ENCODE peak calls at places on chromosomes 6 and 20, in seven cellular contexts. D, B, R, I, A, Q and N are unnamed samples.

GRCh38 chr6:92945799-92946198 is 473.6 kb downstream of the EPHA7 start:
- DNase-seq in I (no peak), A (no peak), B (no peak), Q (peak), D (peak), R (no peak), N (no peak)

GRCh38 chr6:30730611-30731435 is 10.7 kb downstream of the TUBB start:
- DNase-seq in B (peak), A (peak), I (peak), R (no peak), D (peak), Q (peak), N (peak)

GRCh38 chr6:34238507-34239239 is 2.0 kb downstream of the HMGA1 start:
- DNase-seq in A (peak), B (no peak), Q (no peak), I (no peak), R (no peak), D (no peak), N (no peak)

GRCh38 chr6:132728616-132729015 is 14.8 kb upstream of the VNN1 start:
- DNase-seq in I (no peak), R (no peak), A (no peak), B (no peak), Q (no peak), D (no peak), N (no peak)

GRCh38 chr20:36582821-36583220 is 9.4 kb downstream of the TGIF2 start:
- DNase-seq in Q (no peak), D (no peak), A (no peak), B (no peak), I (no peak), R (no peak), N (no peak)

GRCh38 chr6:82237013-82237412 is 10.5 kb downstream of the IBTK start:
- DNase-seq in R (no peak), D (peak), B (no peak), A (no peak), Q (peak), I (peak), N (no peak)

GRCh38 chr6:157561037-157561790 is 180.2 kb downstream of the ZDHHC14 start:
- DNase-seq in Q (no peak), A (no peak), R (no peak), B (no peak), I (no peak), D (no peak), N (no peak)

GRCh38 chr20:3080939-3081388 is 3.6 kb downstream of the AVP start:
- DNase-seq in D (peak), Q (peak), A (no peak), R (no peak), B (peak), I (no peak), N (no peak)

GRCh38 chr20:8721098-8721497 is 347.8 kb upstream of the PLCB4 start:
- DNase-seq in D (peak), I (peak), A (peak), Q (peak), R (peak), B (peak), N (peak)

GRCh38 chr6:153215242-153215641 is 84.2 kb upstream of the RGS17 start:
- DNase-seq in I (no peak), D (no peak), B (no peak), Q (no peak), A (no peak), R (no peak), N (no peak)

GRCh38 chr20:57400262-57400701 is 9.1 kb downstream of the RBM38 start:
- DNase-seq in I (no peak), Q (no peak), B (no peak), D (no peak), R (no peak), A (no peak), N (no peak)

GRCh38 chr6:113178349-113178748 is 678.8 kb upstream of the MARCKS start:
- DNase-seq in D (peak), I (no peak), Q (peak), A (no peak), R (no peak), B (no peak), N (no peak)

GRCh38 chr6:52362443-52363221 is 681 bp downstream of the PAQR8 start:
- DNase-seq in I (peak), Q (peak), B (peak), R (peak), A (peak), D (no peak), N (no peak)

GRCh38 chr6:25990172-25990873 is 27.7 kb downstream of the TRIM38 start:
- DNase-seq in D (no peak), A (no peak), I (no peak), Q (no peak), R (no peak), B (no peak), N (no peak)

GRCh38 chr6:41702771-41703494 is 32.5 kb downstream of the TFEB start:
- DNase-seq in R (no peak), Q (no peak), B (no peak), I (no peak), D (no peak), A (no peak), N (no peak)

GRCh38 chr6:81819767-81820166 is 67.3 kb upstream of the TENT5A start:
- DNase-seq in Q (no peak), A (no peak), I (no peak), B (no peak), R (no peak), D (no peak), N (no peak)

GRCh38 chr20:63577317-63577894 is 3.4 kb upstream of the HELZ2 start:
- DNase-seq in B (no peak), Q (no peak), A (no peak), R (no peak), D (no peak), I (no peak), N (peak)

GRCh38 chr6:150764638-150765456 is 100.7 kb upstream of the MTHFD1L start:
- DNase-seq in I (no peak), R (no peak), D (no peak), B (no peak), Q (no peak), A (no peak), N (no peak)

GRCh38 chr6:140446241-140446640 is 1071.8 kb upstream of the CITED2 start:
- DNase-seq in R (no peak), I (no peak), Q (peak), B (no peak), A (no peak), D (no peak), N (no peak)

GRCh38 chr6:126051739-126052138 is 65.4 kb downstream of the TRMT11 start:
- DNase-seq in A (no peak), I (no peak), Q (no peak), B (no peak), R (no peak), D (no peak), N (no peak)

GRCh38 chr6:166910601-166911000 is 45.7 kb downstream of the RNASET2 start:
- DNase-seq in B (no peak), R (no peak), A (no peak), Q (no peak), D (peak), I (no peak), N (no peak)

GRCh38 chr6:132132420-132132819 is 181.2 kb upstream of the CCN2 start:
- DNase-seq in I (no peak), B (no peak), A (no peak), R (no peak), D (peak), Q (peak), N (no peak)

GRCh38 chr6:13307508-13307995 is 20.8 kb downstream of the TBC1D7 start:
- DNase-seq in R (no peak), Q (peak), I (no peak), D (peak), B (peak), A (no peak), N (no peak)

GRCh38 chr20:1382670-1383069 is 10.2 kb downstream of the FKBP1A start:
- DNase-seq in D (no peak), I (no peak), Q (peak), A (no peak), R (no peak), B (peak), N (no peak)
- H3K27ac ChIP-seq in D (peak), I (no peak), Q (peak), A (peak), R (no peak), B (no peak), N (peak)

GRCh38 chr6:7150381-7151064 is 42.8 kb downstream of the RREB1 start:
- DNase-seq in A (no peak), I (no peak), D (no peak), B (no peak), R (no peak), Q (no peak), N (no peak)

GRCh38 chr6:7146079-7146828 is 38.5 kb downstream of the RREB1 start:
- DNase-seq in Q (peak), D (peak), R (peak), B (no peak), A (peak), I (peak), N (peak)

GRCh38 chr6:7145269-7146078 is 37.7 kb downstream of the RREB1 start:
- DNase-seq in Q (no peak), B (no peak), A (peak), I (no peak), R (no peak), D (no peak), N (peak)

GRCh38 chr6:7147051-7147671 is 39.4 kb downstream of the RREB1 start:
- DNase-seq in B (no peak), R (no peak), A (no peak), Q (no peak), I (no peak), D (peak), N (no peak)

GRCh38 chr6:7148100-7148822 is 40.5 kb downstream of the RREB1 start:
- DNase-seq in A (no peak), D (peak), I (no peak), Q (no peak), B (no peak), R (no peak), N (no peak)
- H3K27ac ChIP-seq in A (peak), D (peak), I (no peak), Q (no peak), B (no peak), R (no peak), N (peak)

GRCh38 chr6:136282906-136283305 is 6.7 kb downstream of the BCLAF1 start:
- DNase-seq in A (no peak), D (no peak), B (no peak), I (no peak), R (no peak), Q (no peak), N (no peak)
- H3K27ac ChIP-seq in A (no peak), D (no peak), B (no peak), I (no peak), R (no peak), Q (no peak), N (no peak)

DNA sequence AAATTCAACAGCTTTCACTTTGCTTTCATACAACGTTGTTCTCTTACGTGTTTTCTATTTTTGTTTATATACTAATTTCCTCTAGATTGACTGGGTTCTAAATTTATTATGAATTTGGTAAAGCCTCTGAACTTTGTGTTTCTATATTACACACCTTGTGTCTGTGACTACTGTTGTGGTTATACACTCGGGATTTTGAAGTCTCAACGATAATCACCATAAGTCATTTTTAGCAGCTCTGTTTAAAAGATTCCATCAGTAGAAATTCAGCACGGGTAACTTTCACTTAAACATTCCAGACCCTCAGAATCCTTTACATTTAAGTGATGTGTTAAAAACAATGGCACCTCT is 31.8 kb upstream of the HBS1L start:
- DNase-seq in R (no peak), B (no peak), A (no peak), I (no peak), D (no peak), Q (no peak), N (no peak)
- H3K27ac ChIP-seq in R (no peak), B (no peak), A (no peak), I (peak), D (no peak), Q (no peak), N (no peak)

DNA sequence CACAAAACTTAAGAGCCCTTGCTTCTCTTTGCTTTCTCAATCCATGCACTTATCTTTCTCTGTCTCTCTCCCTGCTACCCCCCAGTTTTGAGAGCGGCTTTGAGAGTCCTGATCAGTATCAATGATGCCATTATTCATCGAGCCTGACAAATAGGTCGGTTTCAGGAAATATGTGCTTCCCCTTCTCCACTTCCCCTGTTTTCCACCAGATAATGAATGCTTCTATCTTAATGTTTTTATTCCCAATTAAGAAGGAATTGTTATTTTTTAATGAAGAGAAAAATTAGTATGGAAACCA is 117.7 kb downstream of the KIF13A start:
- DNase-seq in I (no peak), D (no peak), R (no peak), B (no peak), A (no peak), Q (peak), N (no peak)
- H3K27ac ChIP-seq in I (no peak), D (no peak), R (peak), B (no peak), A (no peak), Q (peak), N (no peak)

GRCh38 chr6:163341671-163342070 is 72.8 kb upstream of the QKI start:
- DNase-seq in B (no peak), A (no peak), I (no peak), R (no peak), Q (no peak), D (no peak), N (no peak)

GRCh38 chr6:163345931-163346330 is 68.6 kb upstream of the QKI start:
- DNase-seq in B (no peak), D (no peak), Q (no peak), I (no peak), A (no peak), R (no peak), N (no peak)

GRCh38 chr6:163341224-163341623 is 73.3 kb upstream of the QKI start:
- DNase-seq in R (no peak), B (no peak), A (no peak), Q (no peak), D (no peak), I (no peak), N (no peak)

GRCh38 chr6:163342571-163343539 is 71.7 kb upstream of the QKI start:
- DNase-seq in R (no peak), Q (no peak), D (no peak), I (no peak), B (no peak), A (no peak), N (no peak)

GRCh38 chr6:163343609-163344008 is 70.9 kb upstream of the QKI start:
- DNase-seq in I (no peak), B (peak), A (no peak), D (no peak), R (no peak), Q (no peak), N (no peak)
- H3K27ac ChIP-seq in I (no peak), B (no peak), A (no peak), D (no peak), R (no peak), Q (no peak), N (no peak)